ENCODE peak calls at places on chromosome 1, in nine cellular contexts. T is activated CD4-positive, alpha-beta T cell treated with anti-CD3 and anti-CD28 coated beads for 24 hours; H is HuH-7.5; N is Right ventricle myocardium inferior; B is CD8-positive, alpha-beta memory T cell; M is stomach; J is T-helper 2 cell; K is stimulated activated CD4-positive, alpha-beta T cell treated with anti-CD3 and anti-CD28 coated beads, Interleukin-1b, Interleukin-23, amount 100 ng/mL, for 1 hour; U is pancreas. V is an unnamed sample.

GRCh38 chr1:24202987-24203386 is 15.9 kb upstream of the IFNLR1 start:
- DNase-seq in T (no peak), H (no peak), N (no peak), B (no peak), M (no peak), J (no peak), K (no peak), U (no peak), V (no peak)

GRCh38 chr1:233304489-233305102 is 9.1 kb upstream of the PCNX2 start:
- DNase-seq in T (no peak), H (no peak), N (no peak), B (peak), M (no peak), J (no peak), K (no peak), U (no peak), V (peak)

GRCh38 chr1:208576425-208576824 is 332.2 kb upstream of the PLXNA2 start:
- DNase-seq in T (no peak), H (no peak), N (no peak), B (no peak), M (no peak), J (no peak), K (no peak), U (no peak), V (no peak)

GRCh38 chr1:41495171-41495948 is 10.9 kb upstream of the EDN2 start:
- DNase-seq in T (no peak), H (peak), N (peak), B (no peak), M (no peak), J (no peak), K (no peak), U (no peak), V (no peak)

GRCh38 chr1:39675220-39675619 is 3.3 kb upstream of the NT5C1A start:
- DNase-seq in T (no peak), H (no peak), N (no peak), B (no peak), M (no peak), J (no peak), K (no peak), U (no peak), V (no peak)

GRCh38 chr1:33256701-33257387 is 552 bp downstream of the ZNF362 start:
- DNase-seq in T (peak), H (peak), N (peak), B (peak), M (peak), J (peak), K (no peak), U (peak), V (peak)

GRCh38 chr1:1153874-1154273 is 19.8 kb upstream of the TTLL10 start:
- DNase-seq in T (no peak), H (no peak), N (no peak), B (no peak), M (no peak), J (no peak), K (no peak), U (no peak), V (no peak)

GRCh38 chr1:179077396-179077795 is 4.5 kb upstream of the TOR3A start:
- DNase-seq in T (no peak), H (no peak), N (no peak), B (no peak), M (no peak), J (no peak), K (no peak), U (no peak), V (no peak)

GRCh38 chr1:31510853-31511789 is 65.2 kb upstream of the TINAGL1 start:
- DNase-seq in T (no peak), H (peak), N (no peak), B (no peak), M (no peak), J (no peak), K (no peak), U (peak), V (no peak)